ENCODE peak calls at places on chromosomes 16 and 17, in four cellular contexts. One of them, this sample, is unnamed.

GRCh38 chr17:48997103-48997826 is at the start of gene IGF2BP1:
- DNase-seq in astrocyte of the spinal cord: peak; percentile 84
- DNase-seq in cardiac muscle cell: peak; percentile 81
- DNase-seq in left lung: no peak
- DNase-seq in this sample: no peak

GRCh38 chr17:27430882-27431491 is 25.3 kb upstream of the KSR1 start:
- DNase-seq in left lung: no peak
- DNase-seq in astrocyte of the spinal cord: peak; percentile 35
- DNase-seq in cardiac muscle cell: peak; percentile 50
- DNase-seq in this sample: peak; percentile 66

GRCh38 chr17:36722121-36722902 is 120.9 kb downstream of the MRM1 start:
- DNase-seq in astrocyte of the spinal cord: peak; percentile 14
- DNase-seq in cardiac muscle cell: peak; percentile 65
- DNase-seq in left lung: peak; percentile 88
- DNase-seq in this sample: no peak

GRCh38 chr16:27359615-27360014 is 42.4 kb upstream of the IL21R start:
- DNase-seq in left lung: no peak
- DNase-seq in cardiac muscle cell: no peak
- DNase-seq in astrocyte of the spinal cord: no peak
- DNase-seq in this sample: no peak

GRCh38 chr16:31713945-31714898 is 159.4 kb upstream of the ZNF267 start:
- DNase-seq in astrocyte of the spinal cord: no peak
- DNase-seq in cardiac muscle cell: peak; percentile 10
- DNase-seq in left lung: peak; percentile 29
- DNase-seq in this sample: peak; percentile 11

GRCh38 chr16:81397058-81397878 is 47.3 kb upstream of the CMIP start:
- DNase-seq in astrocyte of the spinal cord: no peak
- DNase-seq in left lung: no peak
- DNase-seq in cardiac muscle cell: no peak
- DNase-seq in this sample: no peak

GRCh38 chr16:9389543-9390207 is 298.2 kb downstream of the HAPSTR1 start:
- DNase-seq in left lung: no peak
- DNase-seq in cardiac muscle cell: no peak
- DNase-seq in astrocyte of the spinal cord: no peak
- DNase-seq in this sample: no peak

GRCh38 chr17:62094175-62094574 is 29.1 kb upstream of the MED13 start:
- DNase-seq in cardiac muscle cell: peak; percentile 3
- DNase-seq in left lung: no peak
- DNase-seq in astrocyte of the spinal cord: no peak
- DNase-seq in this sample: peak; percentile 20

GRCh38 chr17:5788266-5788900 is 204.1 kb upstream of the NLRP1 start:
- DNase-seq in astrocyte of the spinal cord: peak; percentile 44
- DNase-seq in cardiac muscle cell: no peak
- DNase-seq in left lung: no peak
- DNase-seq in this sample: peak; percentile 32

GRCh38 chr16:75758215-75758614 is 31.9 kb upstream of the CPHXL start:
- DNase-seq in cardiac muscle cell: peak; percentile 56
- DNase-seq in left lung: no peak
- DNase-seq in astrocyte of the spinal cord: peak; percentile 79
- DNase-seq in this sample: peak; percentile 10

GRCh38 chr17:50310455-50311111 is 35.3 kb upstream of the XYLT2 start:
- DNase-seq in cardiac muscle cell: no peak
- DNase-seq in astrocyte of the spinal cord: no peak
- DNase-seq in left lung: no peak
- DNase-seq in this sample: no peak

GRCh38 chr17:78131172-78132085 is 858 bp downstream of the TMC8 start:
- DNase-seq in astrocyte of the spinal cord: no peak
- DNase-seq in left lung: peak; percentile 91
- DNase-seq in cardiac muscle cell: no peak
- DNase-seq in this sample: no peak

GRCh38 chr16:15639061-15639568 is 3.8 kb downstream of the MARF1 start:
- DNase-seq in astrocyte of the spinal cord: no peak
- DNase-seq in left lung: no peak
- DNase-seq in cardiac muscle cell: no peak
- DNase-seq in this sample: no peak

GRCh38 chr16:10156111-10156510 is 26.1 kb downstream of the GRIN2A start:
- DNase-seq in left lung: no peak
- DNase-seq in astrocyte of the spinal cord: no peak
- DNase-seq in cardiac muscle cell: no peak
- DNase-seq in this sample: no peak

GRCh38 chr16:88686439-88687253 is at the start of gene SNAI3:
- DNase-seq in left lung: peak; percentile 97
- DNase-seq in astrocyte of the spinal cord: peak; percentile 36
- DNase-seq in cardiac muscle cell: peak; percentile 56
- DNase-seq in this sample: peak; percentile 78

GRCh38 chr17:8707591-8708453 is 36.8 kb downstream of the CCDC42 start:
- DNase-seq in astrocyte of the spinal cord: peak; percentile 11
- DNase-seq in cardiac muscle cell: peak; percentile 82
- DNase-seq in left lung: no peak
- DNase-seq in this sample: no peak

GRCh38 chr17:61510991-61511390 is 58.8 kb downstream of the TBX4 start:
- DNase-seq in astrocyte of the spinal cord: no peak
- DNase-seq in left lung: no peak
- DNase-seq in cardiac muscle cell: no peak
- DNase-seq in this sample: no peak

GRCh38 chr16:85313541-85314208 is 201.4 kb upstream of the CIBAR2 start:
- DNase-seq in left lung: no peak
- DNase-seq in cardiac muscle cell: peak; percentile 11
- DNase-seq in astrocyte of the spinal cord: no peak
- DNase-seq in this sample: peak; percentile 24

GRCh38 chr17:1908699-1909309 is 79.0 kb downstream of the RPA1 start:
- DNase-seq in cardiac muscle cell: peak; percentile 83
- DNase-seq in left lung: peak; percentile 72
- DNase-seq in astrocyte of the spinal cord: peak; percentile 74
- DNase-seq in this sample: peak; percentile 81

GRCh38 chr16:75296606-75297005 is 45.2 kb upstream of the BCAR1 start:
- DNase-seq in astrocyte of the spinal cord: peak; percentile 52
- DNase-seq in left lung: no peak
- DNase-seq in cardiac muscle cell: peak; percentile 70
- DNase-seq in this sample: no peak

GRCh38 chr17:80348551-80349436 is 66.2 kb upstream of the ENDOV start:
- DNase-seq in left lung: no peak
- DNase-seq in cardiac muscle cell: no peak
- DNase-seq in astrocyte of the spinal cord: no peak
- DNase-seq in this sample: no peak

GRCh38 chr17:38727661-38728220 is 2.4 kb upstream of the CISD3 start:
- DNase-seq in astrocyte of the spinal cord: no peak
- DNase-seq in cardiac muscle cell: no peak
- DNase-seq in left lung: no peak
- DNase-seq in this sample: no peak

GRCh38 chr16:87963400-87963799 is 12.2 kb downstream of the BANP start:
- DNase-seq in cardiac muscle cell: peak; percentile 84
- DNase-seq in astrocyte of the spinal cord: peak; percentile 87
- DNase-seq in left lung: no peak
- DNase-seq in this sample: peak; percentile 30

GRCh38 chr17:59426031-59426430 is 94.6 kb downstream of the YPEL2 start:
- DNase-seq in astrocyte of the spinal cord: no peak
- DNase-seq in cardiac muscle cell: no peak
- DNase-seq in left lung: no peak
- DNase-seq in this sample: no peak

GRCh38 chr17:75325827-75326586 is 36.8 kb upstream of the SLC25A19 start:
- DNase-seq in cardiac muscle cell: peak; percentile 90
- DNase-seq in astrocyte of the spinal cord: peak; percentile 36
- DNase-seq in left lung: no peak
- DNase-seq in this sample: no peak

GRCh38 chr16:46884513-46885293 is 541 bp downstream of the GPT2 start:
- DNase-seq in cardiac muscle cell: peak; percentile 21
- DNase-seq in left lung: peak; percentile 84
- DNase-seq in astrocyte of the spinal cord: no peak
- DNase-seq in this sample: no peak

GRCh38 chr16:2156849-2157224 is 1.3 kb downstream of the TRAF7 start:
- DNase-seq in astrocyte of the spinal cord: no peak
- DNase-seq in cardiac muscle cell: no peak
- DNase-seq in left lung: peak; percentile 66
- DNase-seq in this sample: no peak

GRCh38 chr17:78997231-78997741 is 12.3 kb downstream of the CANT1 start:
- DNase-seq in left lung: no peak
- DNase-seq in astrocyte of the spinal cord: no peak
- DNase-seq in cardiac muscle cell: no peak
- DNase-seq in this sample: no peak

GRCh38 chr17:28878981-28879380 is 18.6 kb downstream of the FLOT2 start:
- DNase-seq in cardiac muscle cell: peak; percentile 52
- DNase-seq in left lung: peak; percentile 31
- DNase-seq in astrocyte of the spinal cord: peak; percentile 44
- DNase-seq in this sample: peak; percentile 66

GRCh38 chr17:58755269-58755576 is 431 bp upstream of the PPM1E start:
- DNase-seq in cardiac muscle cell: no peak
- DNase-seq in left lung: no peak
- DNase-seq in astrocyte of the spinal cord: no peak
- DNase-seq in this sample: no peak

DNA sequence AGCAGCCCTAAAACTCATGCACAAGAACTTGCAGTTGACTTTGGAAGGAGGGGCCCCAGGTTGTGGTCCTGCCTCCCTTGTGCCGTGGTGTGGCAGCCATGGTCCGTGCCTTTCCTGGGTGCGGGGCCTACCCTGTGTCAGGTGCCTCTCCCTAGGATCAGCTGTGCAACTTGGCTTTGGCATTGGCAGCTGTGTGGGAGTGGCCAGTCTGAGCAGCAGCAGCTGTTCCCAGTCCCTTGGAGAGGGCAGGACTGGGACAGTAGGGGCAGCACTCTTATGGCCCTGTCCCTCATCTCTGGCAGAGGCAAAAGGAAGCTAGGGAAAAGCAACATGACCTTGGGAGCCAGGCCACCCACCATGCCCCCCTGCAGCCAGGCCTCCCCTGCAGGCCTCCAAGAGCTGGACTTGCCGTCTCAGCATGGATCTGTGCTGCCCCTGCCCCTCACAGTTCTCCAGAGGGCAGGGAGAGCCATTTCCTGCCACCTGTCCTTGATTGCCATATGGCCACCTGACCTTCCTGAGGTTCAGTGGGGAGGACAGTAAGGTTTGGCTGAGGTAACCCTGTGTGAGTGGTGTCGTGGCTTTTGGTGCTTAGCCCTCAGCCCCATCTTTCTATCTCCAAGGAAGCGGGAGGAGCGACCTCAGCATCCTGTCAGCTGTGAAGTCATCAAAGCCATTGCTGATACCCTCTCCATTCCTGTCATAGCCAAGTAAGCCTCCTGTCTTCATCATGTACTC is 15.5 kb upstream of the NFATC3 start:
- DNase-seq in cardiac muscle cell: no peak
- DNase-seq in astrocyte of the spinal cord: no peak
- DNase-seq in left lung: peak; percentile 65
- DNase-seq in this sample: no peak
- TF ChIP-seq CTCF in cardiac muscle cell: no peak
- TF ChIP-seq CTCF in astrocyte of the spinal cord: no peak
- TF ChIP-seq CTCF in left lung: no peak
- TF ChIP-seq CTCF in this sample: no peak

GRCh38 chr17:41406205-41406604 is 8.8 kb upstream of the KRT31 start:
- DNase-seq in left lung: no peak
- DNase-seq in cardiac muscle cell: no peak
- DNase-seq in astrocyte of the spinal cord: no peak
- DNase-seq in this sample: peak; percentile 33
- TF ChIP-seq CTCF in left lung: no peak
- TF ChIP-seq CTCF in cardiac muscle cell: no peak
- TF ChIP-seq CTCF in astrocyte of the spinal cord: no peak
- TF ChIP-seq CTCF in this sample: no peak

GRCh38 chr17:82062076-82062983 is 3.3 kb downstream of the DUS1L start:
- DNase-seq in left lung: peak; percentile 64
- DNase-seq in cardiac muscle cell: no peak
- DNase-seq in astrocyte of the spinal cord: no peak
- DNase-seq in this sample: no peak
- TF ChIP-seq CTCF in left lung: no peak
- TF ChIP-seq CTCF in cardiac muscle cell: no peak
- TF ChIP-seq CTCF in astrocyte of the spinal cord: peak; percentile 6
- TF ChIP-seq CTCF in this sample: no peak

GRCh38 chr17:70622382-70623260 is 453.3 kb downstream of the KCNJ2 start:
- DNase-seq in left lung: no peak
- DNase-seq in astrocyte of the spinal cord: peak; percentile 58
- DNase-seq in cardiac muscle cell: peak; percentile 46
- DNase-seq in this sample: peak; percentile 75
- TF ChIP-seq CTCF in left lung: peak; percentile 44
- TF ChIP-seq CTCF in astrocyte of the spinal cord: peak; percentile 82
- TF ChIP-seq CTCF in cardiac muscle cell: peak; percentile 65
- TF ChIP-seq CTCF in this sample: peak; percentile 68

DNA sequence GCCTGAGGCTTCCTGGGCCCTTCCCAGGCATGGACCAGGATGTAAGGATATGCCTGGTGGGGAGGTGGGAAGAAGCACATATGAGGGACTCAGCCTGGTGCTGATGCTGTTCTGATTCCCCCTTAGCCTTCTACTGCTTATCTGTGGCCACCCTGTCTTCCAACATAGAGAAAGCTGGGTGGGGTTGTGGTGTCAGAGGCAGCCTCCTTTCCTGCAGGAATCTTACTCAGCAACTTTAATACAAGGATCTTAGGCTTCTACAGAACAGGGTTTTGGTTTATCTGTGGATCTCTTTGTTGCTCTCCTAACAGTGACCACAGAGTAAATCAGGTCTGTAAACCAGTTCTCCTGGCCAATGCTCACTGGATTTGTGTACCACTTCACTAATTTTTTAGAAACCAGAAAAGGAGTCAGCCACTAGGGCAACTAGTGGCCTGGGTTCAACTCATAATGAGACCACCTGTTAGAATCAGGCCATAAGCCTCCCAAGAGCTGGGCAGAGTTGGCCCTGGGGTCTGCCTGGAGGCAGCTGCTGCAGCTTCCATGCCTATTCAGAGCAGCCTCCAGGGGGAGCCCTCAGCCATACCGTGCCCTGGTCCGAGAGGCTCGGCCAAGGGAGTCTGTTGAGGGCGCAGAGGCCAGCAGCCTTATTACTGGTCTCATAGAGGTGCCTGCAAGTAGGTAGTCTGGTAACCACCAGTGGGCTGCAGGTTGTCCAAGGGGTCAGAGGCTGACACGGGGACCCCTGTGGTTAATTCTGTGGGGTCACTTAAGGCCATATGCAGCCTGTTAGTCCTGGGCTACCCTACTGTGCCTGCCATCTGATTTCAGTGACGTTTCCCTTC is 7.1 kb downstream of the HAS3 start:
- DNase-seq in cardiac muscle cell: peak; percentile 60
- DNase-seq in left lung: peak; percentile 85
- DNase-seq in astrocyte of the spinal cord: no peak
- DNase-seq in this sample: peak; percentile 55
- TF ChIP-seq CTCF in cardiac muscle cell: peak; percentile 83
- TF ChIP-seq CTCF in left lung: peak; percentile 59
- TF ChIP-seq CTCF in astrocyte of the spinal cord: peak; percentile 88
- TF ChIP-seq CTCF in this sample: peak; percentile 67

This sample was measured in MCF 10A.